ENCODE peak calls at places on chromosomes 1 and 21, in five cellular contexts. P is astrocyte of the spinal cord; U is MCF 10A; N is pulmonary artery endothelial cell; M is activated naive CD8-positive, alpha-beta T cell treated with anti-CD3 and anti-CD28 coated beads, Interleukin-2, amount 50 U/mL, for 24 hours. X is an unnamed sample.

GRCh38 chr1:60874703-60875102 is 207.7 kb upstream of the NFIA start:
- DNase-seq in P (peak; percentile 70), U (peak; percentile 63), N (peak; percentile 57), M (peak; percentile 10), X (peak; percentile 50)

GRCh38 chr1:210384625-210385024 is 55.9 kb downstream of the HHAT start:
- DNase-seq in P (peak; percentile 77), U (no peak), N (no peak), M (no peak), X (no peak)

GRCh38 chr21:42186591-42186990 is 32.3 kb upstream of the ABCG1 start:
- DNase-seq in P (no peak), U (no peak), N (no peak), M (no peak), X (no peak)

GRCh38 chr1:32339363-32339978 is 3.4 kb upstream of the MARCKSL1 start:
- DNase-seq in P (peak; percentile 47), U (no peak), N (no peak), M (peak; percentile 49), X (peak; percentile 65)

GRCh38 chr1:86548863-86549262 is 2.0 kb downstream of the CLCA4 start:
- DNase-seq in P (no peak), U (no peak), N (no peak), M (no peak), X (no peak)

GRCh38 chr1:184272178-184272866 is 114.5 kb upstream of the C1orf21 start:
- DNase-seq in P (peak; percentile 53), U (no peak), N (no peak), M (no peak), X (no peak)

GRCh38 chr1:234107416-234108021 is 203.0 kb downstream of the SLC35F3 start:
- DNase-seq in P (no peak), U (no peak), N (no peak), M (no peak), X (no peak)

GRCh38 chr1:158117854-158118691 is 62.6 kb upstream of the CD1D start:
- DNase-seq in P (peak; percentile 40), U (peak; percentile 65), N (no peak), M (peak; percentile 35), X (peak; percentile 63)

GRCh38 chr1:244050835-244051444 is at the start of gene ZBTB18:
- DNase-seq in P (peak; percentile 82), U (peak; percentile 26), N (no peak), M (no peak), X (no peak)

GRCh38 chr1:211135342-211135950 is 1.5 kb upstream of the KCNH1 start:
- DNase-seq in P (peak; percentile 75), U (peak; percentile 84), N (no peak), M (no peak), X (no peak)

GRCh38 chr1:67748630-67749029 is 63.6 kb downstream of the GADD45A start:
- DNase-seq in P (peak; percentile 72), U (peak; percentile 79), N (no peak), M (no peak), X (no peak)

GRCh38 chr1:162537216-162537615 is 24.3 kb upstream of the UAP1 start:
- DNase-seq in P (no peak), U (no peak), N (no peak), M (no peak), X (no peak)

GRCh38 chr1:69077633-69078032 is 490.1 kb upstream of the LRRC7 start:
- DNase-seq in P (no peak), U (no peak), N (no peak), M (no peak), X (no peak)

GRCh38 chr1:109547412-109548320 is 749 bp upstream of the GNAI3 start:
- DNase-seq in P (no peak), U (peak; percentile 38), N (no peak), M (peak; percentile 35), X (peak; percentile 28)

GRCh38 chr1:21842606-21843162 is 30.6 kb downstream of the LDLRAD2 start:
- DNase-seq in P (no peak), U (no peak), N (no peak), M (no peak), X (no peak)

GRCh38 chr1:8347635-8348034 is 29.7 kb downstream of the SLC45A1 start:
- DNase-seq in P (no peak), U (peak; percentile 58), N (no peak), M (no peak), X (no peak)

GRCh38 chr1:38000529-38001453 is 4.5 kb downstream of the FHL3 start:
- DNase-seq in P (peak; percentile 92), U (peak; percentile 50), N (peak; percentile 73), M (no peak), X (no peak)

X was measured in activated CD4-positive, alpha-beta T cell treated with anti-CD3 and anti-CD28 coated beads for 48 hours.